ENCODE peak calls at places on chromosomes 16 and 17, in ten cellular contexts. C is amygdala; T is SK-N-SH; R is NK-92 treated with Interleukin-12 subunit alpha and Interleukin-12 subunit beta, amount 100 ng/mL, for 24 hours; Y is fibroblast of lung; X is fibroblast of mammary gland; B is activated CD4-positive, alpha-beta memory T cell treated with anti-CD3 and anti-CD28 coated beads, Interleukin-2, amount 10 ng/mL, durations not matched to agents 7 days and 5 days; I is psoas muscle; O is HEK293T; E is mesothelial cell of epicardium. N is an unnamed sample.

GRCh38 chr17:48728232-48729231 is at the start of gene HOXB13:
- DNase-seq in E (peak), T (peak), B (no peak), I (no peak), C (no peak), Y (no peak), R (no peak), X (peak), O (peak), N (peak)

GRCh38 chr17:65181237-65182061 is 44.3 kb downstream of the RGS9 start:
- DNase-seq in X (no peak), Y (peak), O (no peak), R (no peak), E (no peak), T (no peak), B (peak), C (no peak), I (no peak), N (no peak)

GRCh38 chr17:17269926-17270773 is 10.9 kb downstream of the COPS3 start:
- DNase-seq in T (no peak), B (peak), I (no peak), C (no peak), Y (no peak), O (no peak), E (no peak), X (peak), R (no peak), N (peak)

GRCh38 chr16:79599837-79600635 is 501 bp downstream of the MAF start:
- DNase-seq in T (peak), X (no peak), I (peak), E (peak), B (peak), Y (peak), O (no peak), C (no peak), R (no peak), N (peak)

GRCh38 chr16:89841275-89841674 is 13.0 kb downstream of the SPIRE2 start:
- DNase-seq in C (no peak), E (no peak), X (no peak), Y (no peak), T (peak), R (peak), O (no peak), B (peak), I (no peak), N (peak)

GRCh38 chr17:70906808-70907207 is 737.5 kb downstream of the KCNJ2 start:
- DNase-seq in B (no peak), R (no peak), Y (peak), T (peak), E (no peak), I (no peak), O (no peak), X (peak), C (no peak), N (peak)

GRCh38 chr17:48586355-48586924 is 3.6 kb downstream of the HOXB3 start:
- DNase-seq in C (no peak), I (no peak), O (no peak), X (no peak), T (no peak), E (no peak), B (peak), R (no peak), Y (peak), N (peak)

GRCh38 chr16:83813818-83814653 is 6.3 kb downstream of the HSBP1 start:
- DNase-seq in I (no peak), C (no peak), T (no peak), X (peak), E (no peak), B (no peak), R (no peak), Y (peak), O (no peak), N (no peak)

GRCh38 chr16:23700093-23700492 is 12.9 kb downstream of the ERN2 start:
- DNase-seq in Y (no peak), R (no peak), C (no peak), B (no peak), I (no peak), X (no peak), O (no peak), T (no peak), E (no peak), N (no peak)

GRCh38 chr17:38922538-38923291 is 2.7 kb upstream of the LASP1NB start:
- DNase-seq in X (peak), Y (peak), O (no peak), B (peak), T (peak), I (peak), C (no peak), R (no peak), E (no peak), N (peak)

GRCh38 chr17:34589120-34589965 is 10.0 kb downstream of the TMEM132E start:
- DNase-seq in Y (no peak), R (no peak), E (no peak), I (no peak), X (no peak), T (no peak), B (no peak), C (no peak), O (no peak), N (no peak)

GRCh38 chr16:50425044-50425443 is 56.3 kb upstream of the BRD7 start:
- DNase-seq in Y (no peak), E (no peak), R (no peak), O (no peak), B (no peak), X (no peak), C (no peak), I (no peak), T (no peak), N (no peak)

GRCh38 chr17:79843475-79843916 is 4.3 kb upstream of the CBX4 start:
- DNase-seq in Y (no peak), R (no peak), I (no peak), T (no peak), E (no peak), O (no peak), X (no peak), C (no peak), B (peak), N (no peak)

GRCh38 chr17:77840156-77840555 is 118.3 kb upstream of the TNRC6C start:
- DNase-seq in I (no peak), B (no peak), T (no peak), X (no peak), O (no peak), C (no peak), R (no peak), Y (peak), E (no peak), N (no peak)

GRCh38 chr16:2785101-2785991 is 2.0 kb downstream of the PRSS33 start:
- DNase-seq in B (no peak), R (no peak), E (no peak), T (peak), Y (no peak), I (no peak), O (no peak), C (no peak), X (no peak), N (peak)

GRCh38 chr16:53071748-53072301 is 17.0 kb downstream of the CHD9 start:
- DNase-seq in T (peak), X (no peak), I (peak), C (no peak), R (no peak), O (no peak), B (no peak), Y (peak), E (peak), N (no peak)

GRCh38 chr17:62907961-62908360 is 58.1 kb upstream of the TANC2 start:
- DNase-seq in B (no peak), I (no peak), X (no peak), T (no peak), O (no peak), R (no peak), C (no peak), E (no peak), Y (no peak), N (no peak)

GRCh38 chr16:11114366-11115164 is 141.4 kb downstream of the SOCS1 start:
- DNase-seq in E (no peak), R (no peak), B (peak), I (no peak), O (no peak), C (no peak), T (no peak), X (no peak), Y (no peak), N (no peak)

GRCh38 chr16:75261590-75262078 is 10.2 kb upstream of the BCAR1 start:
- DNase-seq in I (no peak), B (no peak), Y (no peak), X (no peak), T (peak), R (no peak), O (no peak), C (no peak), E (no peak), N (peak)

GRCh38 chr17:77312786-77313599 is 172.2 kb downstream of the SEC14L1 start:
- DNase-seq in T (peak), X (peak), O (no peak), I (no peak), C (no peak), B (no peak), E (peak), R (no peak), Y (peak), N (peak)

GRCh38 chr17:7548585-7549400 is at the start of gene TNFSF12:
- DNase-seq in C (no peak), E (peak), O (peak), Y (peak), I (peak), R (peak), X (no peak), B (peak), T (peak), N (peak)

GRCh38 chr17:64066709-64067108 is 46.3 kb upstream of the ICAM2 start:
- DNase-seq in B (peak), X (no peak), I (no peak), O (no peak), R (no peak), C (no peak), Y (no peak), T (no peak), E (no peak), N (no peak)

N was measured in H7.